ENCODE peak calls at places on chromosomes 5 and 9, in four cellular contexts. One of them, this sample, is unnamed. For H3K79me2, the result is how much of the 10 kb centered on the place peaks cover.

GRCh38 chr9:113720495-113720894 is 155.6 kb upstream of the ZNF618 start:
- DNase-seq in GM23338: peak
- DNase-seq in MM.1S: no peak
- DNase-seq in Karpas-422: no peak
- DNase-seq in this sample: no peak

GRCh38 chr5:27516437-27516836 is 478.1 kb upstream of the CDH9 start:
- DNase-seq in GM23338: no peak
- DNase-seq in MM.1S: no peak
- DNase-seq in Karpas-422: no peak
- DNase-seq in this sample: no peak

GRCh38 chr5:180803181-180804128 is 849 bp upstream of the MGAT1 start:
- DNase-seq in GM23338: peak
- DNase-seq in MM.1S: peak
- DNase-seq in Karpas-422: peak
- DNase-seq in this sample: peak

GRCh38 chr5:103512506-103512905 is 50.1 kb downstream of the NUDT12 start:
- DNase-seq in GM23338: no peak
- DNase-seq in MM.1S: no peak
- DNase-seq in Karpas-422: no peak
- DNase-seq in this sample: no peak

GRCh38 chr5:107951322-107951721 is 280.6 kb upstream of the EFNA5 start:
- DNase-seq in GM23338: no peak
- DNase-seq in MM.1S: no peak
- DNase-seq in Karpas-422: no peak
- DNase-seq in this sample: peak

GRCh38 chr5:139488269-139488668 is 5.7 kb upstream of the STING1 start:
- DNase-seq in GM23338: no peak
- DNase-seq in MM.1S: no peak
- DNase-seq in Karpas-422: no peak
- DNase-seq in this sample: no peak

GRCh38 chr5:123814796-123815479 is 303.0 kb downstream of the CSNK1G3 start:
- DNase-seq in GM23338: peak
- DNase-seq in MM.1S: no peak
- DNase-seq in Karpas-422: peak
- DNase-seq in this sample: no peak

GRCh38 chr9:4985376-4986266 is 549 bp downstream of the JAK2 start:
- DNase-seq in GM23338: peak
- DNase-seq in MM.1S: peak
- DNase-seq in Karpas-422: peak
- DNase-seq in this sample: peak

GRCh38 chr5:179221877-179222220 is 123.4 kb downstream of the ADAMTS2 start:
- DNase-seq in GM23338: no peak
- DNase-seq in MM.1S: no peak
- DNase-seq in Karpas-422: no peak
- DNase-seq in this sample: no peak

GRCh38 chr5:52725781-52726180 is 61.9 kb upstream of the ITGA1 start:
- DNase-seq in GM23338: no peak
- DNase-seq in MM.1S: no peak
- DNase-seq in Karpas-422: no peak
- DNase-seq in this sample: peak

GRCh38 chr5:90932052-90932699 is 373.6 kb downstream of the ADGRV1 start:
- DNase-seq in GM23338: peak
- DNase-seq in MM.1S: peak
- DNase-seq in Karpas-422: peak
- DNase-seq in this sample: peak

GRCh38 chr9:132973713-132974112 is 4.8 kb upstream of the GFI1B start:
- DNase-seq in GM23338: peak
- DNase-seq in MM.1S: peak
- DNase-seq in Karpas-422: peak
- DNase-seq in this sample: peak

GRCh38 chr5:172163346-172163745 is 24.7 kb downstream of the STK10 start:
- DNase-seq in GM23338: no peak
- DNase-seq in MM.1S: no peak
- DNase-seq in Karpas-422: no peak
- DNase-seq in this sample: no peak

GRCh38 chr5:35145671-35146317 is 84.5 kb downstream of the PRLR start:
- DNase-seq in GM23338: no peak
- DNase-seq in MM.1S: no peak
- DNase-seq in Karpas-422: no peak
- DNase-seq in this sample: no peak

GRCh38 chr5:151648988-151649387 is 37.7 kb downstream of the SPARC start:
- DNase-seq in GM23338: no peak
- DNase-seq in MM.1S: no peak
- DNase-seq in Karpas-422: no peak
- DNase-seq in this sample: no peak

GRCh38 chr9:32968101-32969011 is 33.1 kb downstream of the APTX start:
- DNase-seq in GM23338: peak
- DNase-seq in MM.1S: peak
- DNase-seq in Karpas-422: peak
- DNase-seq in this sample: peak

GRCh38 chr5:141641634-141642278 is 5.0 kb downstream of the RELL2 start:
- DNase-seq in GM23338: peak
- DNase-seq in MM.1S: peak
- DNase-seq in Karpas-422: no peak
- DNase-seq in this sample: no peak

GRCh38 chr9:81893929-81894328 is 34.3 kb upstream of the SPATA31D4 start:
- DNase-seq in GM23338: no peak
- DNase-seq in MM.1S: no peak
- DNase-seq in Karpas-422: no peak
- DNase-seq in this sample: no peak

GRCh38 chr5:79237735-79238560 is 2.0 kb downstream of the JMY start:
- DNase-seq in GM23338: no peak
- DNase-seq in MM.1S: no peak
- DNase-seq in Karpas-422: no peak
- DNase-seq in this sample: no peak
- H3K79me2 ChIP-seq in GM23338: half or more
- H3K79me2 ChIP-seq in MM.1S: half or more
- H3K79me2 ChIP-seq in Karpas-422: under half
- H3K79me2 ChIP-seq in this sample: half or more

DNA sequence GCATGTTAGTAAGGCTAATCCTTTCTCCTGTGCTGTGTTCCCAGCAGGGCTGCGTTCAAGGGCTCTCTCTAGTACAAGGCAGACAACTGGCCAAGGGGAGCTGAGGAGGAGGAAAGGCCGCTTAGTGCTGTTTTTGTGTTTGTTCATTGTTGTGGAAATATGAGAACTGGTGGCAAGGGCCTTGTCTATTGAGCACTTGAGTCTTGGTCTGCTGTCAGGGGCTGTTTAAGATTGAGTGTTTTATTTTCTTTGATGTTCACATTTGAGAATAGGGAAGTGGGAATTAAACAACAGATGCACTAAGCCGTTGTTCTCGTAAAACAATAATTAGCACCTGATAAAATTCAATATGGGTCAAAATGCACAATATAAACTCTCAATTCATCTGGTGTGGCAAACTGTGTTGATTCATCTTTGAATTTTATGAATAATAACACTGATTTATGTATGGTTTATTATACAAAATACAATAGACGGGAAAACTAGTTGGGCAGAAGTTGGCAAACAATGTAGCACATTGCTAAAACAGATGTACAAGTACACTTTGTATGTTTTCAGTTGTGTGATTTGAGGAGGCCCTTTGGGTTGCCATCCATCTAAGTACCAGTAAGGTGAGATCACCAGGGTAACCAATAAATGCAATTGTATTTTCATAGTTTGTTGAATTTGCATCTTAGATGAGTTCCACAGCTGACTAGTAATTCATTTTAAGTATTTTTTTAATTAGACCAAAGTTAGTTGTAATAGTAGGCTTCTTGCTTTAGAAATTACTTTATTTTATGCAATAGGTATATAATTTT is 97.6 kb upstream of the GRHPR start:
- DNase-seq in GM23338: peak
- DNase-seq in MM.1S: no peak
- DNase-seq in Karpas-422: peak
- DNase-seq in this sample: no peak
- H3K27ac ChIP-seq in GM23338: no peak
- H3K27ac ChIP-seq in MM.1S: no peak
- H3K27ac ChIP-seq in Karpas-422: peak
- H3K27ac ChIP-seq in this sample: no peak

GRCh38 chr5:128002420-128002819 is 81.1 kb upstream of the SLC12A2 start:
- DNase-seq in GM23338: no peak
- DNase-seq in MM.1S: no peak
- DNase-seq in Karpas-422: no peak
- DNase-seq in this sample: no peak
- H3K79me2 ChIP-seq in GM23338: under half
- H3K79me2 ChIP-seq in MM.1S: under half
- H3K79me2 ChIP-seq in Karpas-422: under half
- H3K79me2 ChIP-seq in this sample: under half

DNA sequence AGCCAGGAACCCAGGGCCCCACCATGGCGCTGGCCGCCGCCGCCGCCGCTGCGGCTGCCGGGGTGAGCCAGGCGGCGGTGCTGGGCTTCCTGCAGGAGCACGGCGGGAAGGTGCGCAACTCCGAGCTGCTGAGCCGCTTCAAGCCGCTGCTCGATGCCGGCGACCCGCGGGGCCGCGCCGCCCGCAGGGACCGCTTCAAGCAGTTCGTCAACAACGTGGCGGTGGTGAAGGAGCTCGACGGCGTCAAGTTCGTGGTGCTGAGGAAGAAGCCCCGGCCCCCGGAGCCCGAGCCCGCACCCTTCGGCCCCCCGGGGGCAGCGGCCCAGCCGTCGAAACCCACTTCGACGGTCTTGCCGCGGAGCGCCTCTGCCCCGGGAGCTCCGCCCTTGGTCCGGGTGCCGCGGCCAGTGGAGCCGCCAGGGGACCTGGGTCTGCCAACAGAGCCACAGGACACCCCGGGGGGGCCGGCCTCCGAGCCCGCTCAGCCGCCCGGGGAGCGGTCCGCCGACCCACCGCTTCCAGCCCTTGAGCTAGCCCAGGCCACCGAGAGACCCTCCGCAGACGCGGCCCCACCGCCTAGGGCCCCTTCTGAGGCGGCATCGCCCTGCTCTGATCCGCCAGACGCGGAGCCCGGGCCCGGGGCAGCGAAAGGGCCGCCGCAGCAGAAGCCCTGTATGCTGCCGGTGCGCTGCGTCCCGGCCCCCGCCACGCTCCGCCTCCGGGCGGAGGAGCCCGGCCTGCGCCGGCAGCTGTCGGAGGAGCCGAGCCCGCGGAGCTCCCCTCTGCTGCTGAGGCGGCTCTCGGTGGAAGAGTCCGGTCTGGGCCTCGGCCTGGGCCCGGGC is 718 bp downstream of the SOWAHA start:
- DNase-seq in GM23338: peak
- DNase-seq in MM.1S: peak
- DNase-seq in Karpas-422: no peak
- DNase-seq in this sample: no peak
- H3K27ac ChIP-seq in GM23338: no peak
- H3K27ac ChIP-seq in MM.1S: no peak
- H3K27ac ChIP-seq in Karpas-422: no peak
- H3K27ac ChIP-seq in this sample: no peak

DNA sequence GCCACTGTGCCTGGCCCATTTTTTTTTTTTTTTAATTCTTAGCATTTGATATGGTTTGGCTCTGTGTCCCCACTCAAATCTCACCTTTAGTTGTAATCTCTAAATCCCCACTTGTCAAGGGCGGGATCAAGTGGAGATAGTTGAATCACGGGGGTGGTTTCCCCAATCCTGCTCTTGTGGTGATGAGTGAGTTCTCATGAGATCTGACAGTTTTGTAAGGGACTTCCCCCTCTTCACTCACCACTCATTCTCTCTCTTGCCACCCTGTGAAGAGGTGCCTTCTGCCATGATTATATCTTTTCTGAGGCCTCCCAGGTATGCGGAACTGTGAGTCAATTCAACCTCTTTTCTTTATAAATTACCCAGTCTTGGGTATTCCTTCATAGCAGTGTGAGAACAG is 27.2 kb downstream of the NDUFAF2 start:
- DNase-seq in GM23338: no peak
- DNase-seq in MM.1S: no peak
- DNase-seq in Karpas-422: no peak
- DNase-seq in this sample: no peak
- H3K79me2 ChIP-seq in GM23338: half or more
- H3K79me2 ChIP-seq in MM.1S: under half
- H3K79me2 ChIP-seq in Karpas-422: half or more
- H3K79me2 ChIP-seq in this sample: under half